ENCODE peak calls at places on chromosome 3, in eight cellular contexts. C is nephron progenitor cell; H is CD8-positive, alpha-beta T cell; A is HFF-Myc; L is sigmoid colon; V is spleen; S is lung; J is brain microvascular endothelial cell. I is an unnamed sample.

GRCh38 chr3:190826018-190826417 is 36.5 kb downstream of the GMNC start:
- DNase-seq in C (no peak), H (no peak), A (no peak), L (no peak), V (no peak), S (no peak), J (no peak), I (no peak)

GRCh38 chr3:50491023-50491422 is 12.4 kb downstream of the CACNA2D2 start:
- DNase-seq in C (no peak), H (no peak), A (no peak), L (no peak), V (no peak), S (no peak), J (no peak), I (no peak)

GRCh38 chr3:169339386-169339785 is 324.1 kb downstream of the MECOM start:
- DNase-seq in C (no peak), H (no peak), A (no peak), L (no peak), V (no peak), S (no peak), J (no peak), I (no peak)

GRCh38 chr3:45199837-45200648 is 26.0 kb downstream of the TMEM158 start:
- DNase-seq in C (no peak), H (no peak), A (peak), L (no peak), V (no peak), S (no peak), J (peak), I (no peak)

GRCh38 chr3:29226709-29227108 is 54.2 kb upstream of the RBMS3 start:
- DNase-seq in C (no peak), H (no peak), A (no peak), L (no peak), V (no peak), S (no peak), J (no peak), I (no peak)

GRCh38 chr3:95521396-95521795 is 1293.0 kb upstream of the EPHA6 start:
- DNase-seq in C (no peak), H (no peak), A (no peak), L (no peak), V (no peak), S (no peak), J (no peak), I (no peak)

GRCh38 chr3:4421121-4421520 is 45.9 kb downstream of the SUMF1 start:
- DNase-seq in C (no peak), H (no peak), A (no peak), L (no peak), V (no peak), S (no peak), J (peak), I (no peak)

GRCh38 chr3:87127286-87127685 is 99.8 kb upstream of the CHMP2B start:
- DNase-seq in C (no peak), H (no peak), A (peak), L (no peak), V (no peak), S (no peak), J (no peak), I (no peak)

GRCh38 chr3:56725175-56725574 is 42.1 kb upstream of the TASOR start:
- DNase-seq in C (no peak), H (peak), A (no peak), L (no peak), V (no peak), S (no peak), J (no peak), I (no peak)

GRCh38 chr3:122716667-122717066 is 36.0 kb downstream of the PARP14 start:
- DNase-seq in C (no peak), H (no peak), A (no peak), L (no peak), V (no peak), S (no peak), J (no peak), I (no peak)

GRCh38 chr3:64385256-64385655 is 160.0 kb upstream of the PRICKLE2 start:
- DNase-seq in C (no peak), H (no peak), A (no peak), L (no peak), V (no peak), S (no peak), J (no peak), I (no peak)

GRCh38 chr3:74832925-74833324 is 218.5 kb upstream of the CNTN3 start:
- DNase-seq in C (no peak), H (no peak), A (no peak), L (no peak), V (no peak), S (no peak), J (no peak), I (no peak)

GRCh38 chr3:125684199-125684598 is 88.9 kb upstream of the OSBPL11 start:
- DNase-seq in C (peak), H (no peak), A (no peak), L (peak), V (no peak), S (peak), J (no peak), I (no peak)

GRCh38 chr3:31041161-31041978 is 146.9 kb upstream of the GADL1 start:
- DNase-seq in C (no peak), H (no peak), A (peak), L (no peak), V (no peak), S (no peak), J (peak), I (no peak)

GRCh38 chr3:126394179-126394976 is at the start of gene CFAP100:
- DNase-seq in C (peak), H (no peak), A (no peak), L (peak), V (peak), S (peak), J (peak), I (peak)

GRCh38 chr3:177490626-177491025 is 293.3 kb upstream of the TBL1XR1 start:
- DNase-seq in C (no peak), H (no peak), A (no peak), L (no peak), V (no peak), S (no peak), J (no peak), I (no peak)

GRCh38 chr3:15731024-15731423 is 66.8 kb downstream of the ANKRD28 start:
- DNase-seq in C (no peak), H (no peak), A (no peak), L (no peak), V (no peak), S (no peak), J (no peak), I (no peak)

GRCh38 chr3:143977326-143978262 is 6.0 kb downstream of the DIPK2A start:
- DNase-seq in C (no peak), H (no peak), A (no peak), L (no peak), V (no peak), S (no peak), J (no peak), I (no peak)

GRCh38 chr3:95721938-95722337 is 1092.5 kb upstream of the EPHA6 start:
- DNase-seq in C (no peak), H (no peak), A (no peak), L (no peak), V (no peak), S (no peak), J (no peak), I (no peak)

GRCh38 chr3:89649431-89649830 is 542.0 kb downstream of the EPHA3 start:
- DNase-seq in C (no peak), H (no peak), A (no peak), L (no peak), V (no peak), S (no peak), J (no peak), I (no peak)

GRCh38 chr3:22475665-22476064 is 724.7 kb upstream of the ZNF385D start:
- DNase-seq in C (no peak), H (no peak), A (no peak), L (no peak), V (no peak), S (no peak), J (no peak), I (no peak)

GRCh38 chr3:102183186-102183585 is 251.6 kb upstream of the ZPLD1 start:
- DNase-seq in C (no peak), H (no peak), A (no peak), L (no peak), V (no peak), S (no peak), J (no peak), I (no peak)

GRCh38 chr3:94612631-94613030 is 549.8 kb downstream of the NSUN3 start:
- DNase-seq in C (no peak), H (no peak), A (no peak), L (no peak), V (no peak), S (no peak), J (no peak), I (no peak)

GRCh38 chr3:157755254-157755653 is 252.0 kb upstream of the VEPH1 start:
- DNase-seq in C (no peak), H (no peak), A (no peak), L (no peak), V (no peak), S (no peak), J (no peak), I (no peak)
- TF ChIP-seq CTCF in C (peak), H (no peak), A (no peak), L (no peak), V (no peak), S (no peak), J (peak), I (peak)

GRCh38 chr3:188204516-188204915 is 50.6 kb downstream of the LPP start:
- DNase-seq in C (no peak), H (no peak), A (no peak), L (no peak), V (no peak), S (no peak), J (no peak), I (no peak)

GRCh38 chr3:188199386-188199785 is 45.4 kb downstream of the LPP start:
- DNase-seq in C (no peak), H (no peak), A (no peak), L (no peak), V (no peak), S (no peak), J (no peak), I (no peak)

GRCh38 chr3:188205992-188206416 is 52.0 kb downstream of the LPP start:
- DNase-seq in C (no peak), H (no peak), A (no peak), L (no peak), V (no peak), S (no peak), J (no peak), I (no peak)

GRCh38 chr3:188198760-188199327 is 44.9 kb downstream of the LPP start:
- DNase-seq in C (no peak), H (no peak), A (no peak), L (peak), V (no peak), S (no peak), J (no peak), I (no peak)

DNA sequence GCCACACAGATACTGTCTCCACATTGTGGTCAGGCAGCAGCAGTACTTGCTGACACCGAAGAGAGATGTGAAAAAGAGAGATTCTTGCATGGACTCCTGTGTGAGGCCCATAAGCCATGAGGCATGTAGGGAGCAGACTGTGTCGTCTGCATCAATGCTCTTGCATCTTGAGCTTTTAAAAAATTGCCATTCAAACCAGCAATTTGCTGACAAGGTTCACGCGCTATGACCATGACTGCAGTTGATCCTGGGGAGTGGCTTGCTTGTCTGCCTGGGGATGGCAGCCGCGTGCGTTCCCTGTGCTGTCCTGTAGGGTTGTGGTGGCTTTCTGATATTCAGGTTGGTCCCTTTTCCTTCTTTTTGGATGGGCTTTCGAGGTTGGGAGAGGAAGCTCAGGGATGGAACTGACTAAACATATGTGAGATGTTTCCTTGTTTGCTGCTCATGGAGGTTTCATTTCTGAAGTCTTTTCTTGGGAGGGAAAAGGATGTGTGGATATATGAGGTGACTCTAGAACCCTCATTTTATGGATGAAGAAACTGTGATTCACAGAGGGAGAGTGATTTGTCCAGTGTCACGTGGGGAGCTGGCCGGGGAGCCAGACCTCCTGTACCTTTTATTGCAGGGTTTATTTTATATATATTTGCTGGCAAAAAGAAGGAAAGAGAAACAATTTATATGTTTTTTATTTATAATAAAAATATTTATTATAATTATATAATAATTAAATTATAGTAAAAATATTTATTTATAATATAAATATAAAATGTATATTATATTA is 48.6 kb downstream of the LPP start:
- DNase-seq in C (no peak), H (no peak), A (no peak), L (no peak), V (no peak), S (no peak), J (no peak), I (no peak)
- TF ChIP-seq CTCF in C (peak), H (no peak), A (peak), L (no peak), V (no peak), S (no peak), J (peak), I (peak)

DNA sequence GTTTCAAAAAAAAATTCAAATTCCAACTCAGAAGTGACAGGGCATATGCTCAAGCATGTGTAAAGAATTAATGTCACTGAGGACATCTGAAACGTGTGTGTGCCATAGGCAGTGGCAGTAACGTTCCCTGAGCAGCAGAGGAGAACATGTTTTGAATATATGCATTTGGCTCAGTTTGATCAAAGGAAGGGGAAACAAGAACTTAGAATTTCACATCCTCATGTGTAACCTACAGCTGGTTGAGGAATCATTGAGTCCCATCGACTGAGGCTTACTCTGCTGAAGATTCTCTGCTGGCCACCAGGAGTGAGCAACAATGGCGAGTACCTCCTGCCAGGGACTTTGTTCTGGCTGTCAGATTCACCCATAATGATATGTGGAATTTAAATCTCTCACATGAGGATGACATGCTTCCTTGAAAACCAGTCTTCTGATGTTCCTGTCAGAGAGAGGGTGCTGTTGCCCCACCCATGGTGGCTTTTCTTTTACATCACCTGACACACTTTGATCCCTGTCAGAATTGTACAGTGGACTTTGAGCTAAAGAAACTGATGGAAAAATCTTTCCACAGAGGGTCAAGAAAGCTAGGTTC is 21.3 kb downstream of the GORASP1 start:
- DNase-seq in C (no peak), H (no peak), A (no peak), L (no peak), V (no peak), S (no peak), J (no peak), I (no peak)
- TF ChIP-seq CTCF in C (no peak), H (no peak), A (no peak), L (no peak), V (no peak), S (no peak), J (no peak), I (no peak)

GRCh38 chr3:54376941-54377578 is 254.7 kb downstream of the CACNA2D3 start:
- DNase-seq in C (no peak), H (no peak), A (no peak), L (no peak), V (no peak), S (no peak), J (no peak), I (no peak)

GRCh38 chr3:54376440-54376839 is 254.1 kb downstream of the CACNA2D3 start:
- DNase-seq in C (no peak), H (no peak), A (no peak), L (no peak), V (no peak), S (no peak), J (no peak), I (no peak)

DNA sequence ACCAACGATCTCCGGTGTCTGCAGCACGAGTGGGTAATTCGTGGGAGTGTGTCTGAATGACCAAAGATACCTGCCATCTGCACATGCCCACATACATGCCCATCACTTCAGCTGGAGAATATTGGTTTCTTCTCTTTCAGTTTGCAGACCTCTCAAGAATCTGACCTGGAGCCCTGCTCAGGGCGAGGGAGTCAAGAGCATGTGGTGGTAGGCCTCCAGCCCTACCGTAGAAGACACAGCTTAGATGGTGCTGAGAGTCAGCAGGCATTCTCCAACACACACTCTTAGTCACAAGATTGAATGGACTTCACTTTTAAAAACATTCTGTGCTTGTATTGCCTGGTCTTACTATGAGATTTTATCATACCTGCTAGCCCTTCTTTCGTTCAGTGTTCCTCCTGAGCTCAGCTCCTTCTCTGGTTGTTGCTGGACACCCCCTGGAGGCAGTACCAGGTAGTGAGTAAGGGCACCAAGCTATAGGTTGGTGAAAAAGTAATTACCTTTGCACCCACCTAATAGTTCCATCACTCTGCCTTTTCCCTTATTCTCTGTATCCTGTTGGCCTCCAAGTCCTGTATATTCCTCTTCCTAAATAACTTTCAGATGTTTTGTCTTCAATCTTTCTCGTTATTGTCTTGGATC is 252.0 kb downstream of the CACNA2D3 start:
- DNase-seq in C (peak), H (no peak), A (no peak), L (no peak), V (no peak), S (no peak), J (no peak), I (no peak)
- TF ChIP-seq CTCF in C (peak), H (no peak), A (peak), L (peak), V (peak), S (no peak), J (peak), I (peak)

GRCh38 chr3:159565313-159565712 is 423.3 kb upstream of the IL12A start:
- DNase-seq in C (no peak), H (no peak), A (no peak), L (no peak), V (no peak), S (no peak), J (no peak), I (no peak)
- TF ChIP-seq CTCF in C (no peak), H (no peak), A (no peak), L (no peak), V (no peak), S (no peak), J (no peak), I (peak)

GRCh38 chr3:39103324-39103693 is 4.1 kb downstream of the GORASP1 start:
- DNase-seq in C (no peak), H (no peak), A (no peak), L (no peak), V (no peak), S (peak), J (no peak), I (no peak)
- TF ChIP-seq CTCF in C (no peak), H (no peak), A (peak), L (no peak), V (no peak), S (no peak), J (peak), I (peak)

DNA sequence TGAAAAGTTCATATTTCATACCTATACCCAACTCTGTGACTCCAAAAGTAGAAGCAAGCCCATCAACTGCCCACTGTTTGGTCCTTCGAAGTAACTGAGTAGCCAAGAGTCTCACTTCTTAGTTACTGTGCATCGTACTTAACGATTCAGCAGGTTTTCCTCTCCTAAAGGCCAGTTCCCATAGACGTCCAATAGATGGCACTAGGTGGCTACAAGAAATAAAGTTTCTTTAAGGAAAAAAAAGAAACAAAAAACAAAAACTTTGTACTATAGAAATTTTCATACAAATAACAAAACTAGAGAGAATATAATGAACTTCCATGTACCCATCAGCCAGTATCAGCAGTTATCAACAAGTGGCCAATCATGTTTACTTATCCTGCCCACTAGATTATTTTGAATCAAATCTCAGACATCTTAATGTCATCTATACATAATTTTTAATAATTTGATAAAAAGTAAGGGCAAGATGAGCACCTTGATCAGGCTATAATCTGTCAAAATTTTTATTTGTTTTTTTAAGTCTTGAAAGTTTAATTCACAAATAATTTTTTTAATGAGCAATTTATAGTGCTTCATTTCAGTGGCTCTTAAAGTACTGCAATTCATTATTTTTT is 63.8 kb upstream of the ACP3 start:
- DNase-seq in C (peak), H (no peak), A (peak), L (no peak), V (no peak), S (no peak), J (peak), I (no peak)
- TF ChIP-seq CTCF in C (peak), H (peak), A (peak), L (peak), V (peak), S (peak), J (peak), I (peak)

I was measured in chondrocyte.